ENCODE peak calls at places on chromosomes 3 and 15, in eight cellular contexts. T, V, J, Z, Y, D, L and Q are unnamed samples.

GRCh38 chr3:194672876-194673275 is 885 bp upstream of the LSG1 start:
- DNase-seq in T (no peak), V (no peak), J (no peak), Z (no peak), Y (no peak), D (no peak), L (no peak), Q (no peak)

GRCh38 chr3:96027718-96028117 is 786.7 kb upstream of the EPHA6 start:
- DNase-seq in T (no peak), V (no peak), J (no peak), Z (no peak), Y (no peak), D (no peak), L (no peak), Q (no peak)

GRCh38 chr3:136263251-136263650 is 13.1 kb downstream of the PCCB start:
- DNase-seq in T (no peak), V (no peak), J (no peak), Z (no peak), Y (no peak), D (no peak), L (no peak), Q (no peak)

GRCh38 chr15:72141171-72142084 is 23.2 kb downstream of the SENP8 start:
- DNase-seq in T (no peak), V (no peak), J (no peak), Z (no peak), Y (no peak), D (peak), L (no peak), Q (no peak)

GRCh38 chr3:193869221-193870201 is 266.4 kb upstream of the HES1 start:
- DNase-seq in T (peak), V (no peak), J (peak), Z (no peak), Y (peak), D (no peak), L (peak), Q (peak)

GRCh38 chr15:96109820-96110219 is 220.7 kb upstream of the NR2F2 start:
- DNase-seq in T (no peak), V (no peak), J (no peak), Z (no peak), Y (no peak), D (no peak), L (no peak), Q (no peak)

GRCh38 chr15:48856947-48857346 is 21.0 kb upstream of the EID1 start:
- DNase-seq in T (peak), V (no peak), J (no peak), Z (no peak), Y (no peak), D (no peak), L (no peak), Q (no peak)

GRCh38 chr3:190306513-190307163 is 15.6 kb downstream of the CLDN1 start:
- DNase-seq in T (peak), V (peak), J (no peak), Z (no peak), Y (no peak), D (no peak), L (peak), Q (no peak)

GRCh38 chr3:56704706-56705105 is 21.6 kb upstream of the TASOR start:
- DNase-seq in T (no peak), V (no peak), J (no peak), Z (no peak), Y (no peak), D (no peak), L (no peak), Q (no peak)

GRCh38 chr15:62739507-62739906 is 303.0 kb upstream of the TPM1 start:
- DNase-seq in T (peak), V (no peak), J (no peak), Z (no peak), Y (no peak), D (no peak), L (no peak), Q (no peak)

GRCh38 chr15:44501768-44502366 is 35.1 kb upstream of the EIF3J start:
- DNase-seq in T (peak), V (no peak), J (no peak), Z (no peak), Y (no peak), D (no peak), L (no peak), Q (no peak)

GRCh38 chr15:96870510-96871039 is 540.1 kb downstream of the NR2F2 start:
- DNase-seq in T (no peak), V (no peak), J (no peak), Z (no peak), Y (no peak), D (no peak), L (no peak), Q (no peak)

GRCh38 chr3:137764001-137764433 is at the start of gene SOX14:
- DNase-seq in T (no peak), V (no peak), J (peak), Z (peak), Y (peak), D (no peak), L (no peak), Q (no peak)

GRCh38 chr3:167861649-167862048 is 126.1 kb downstream of the SERPINI1 start:
- DNase-seq in T (no peak), V (no peak), J (no peak), Z (no peak), Y (no peak), D (no peak), L (no peak), Q (no peak)

GRCh38 chr3:57977755-57978715 is 30.2 kb upstream of the FLNB start:
- DNase-seq in T (no peak), V (no peak), J (no peak), Z (peak), Y (no peak), D (no peak), L (no peak), Q (no peak)

GRCh38 chr15:38176155-38176554 is 76.5 kb upstream of the SPRED1 start:
- DNase-seq in T (peak), V (no peak), J (no peak), Z (no peak), Y (no peak), D (no peak), L (no peak), Q (no peak)

GRCh38 chr3:5543047-5543446 is 355.5 kb downstream of the EDEM1 start:
- DNase-seq in T (no peak), V (no peak), J (no peak), Z (no peak), Y (no peak), D (no peak), L (no peak), Q (no peak)

GRCh38 chr15:77921664-77922063 is 155.8 kb downstream of the TBC1D2B start:
- DNase-seq in T (no peak), V (no peak), J (no peak), Z (no peak), Y (no peak), D (no peak), L (peak), Q (no peak)

GRCh38 chr3:186996356-186996755 is 66.0 kb downstream of the ST6GAL1 start:
- DNase-seq in T (no peak), V (no peak), J (no peak), Z (peak), Y (no peak), D (peak), L (no peak), Q (no peak)
- TF ChIP-seq POLR2A in T (no peak), V (no peak), J (no peak), Z (peak), Y (no peak), D (no peak), L (no peak), Q (no peak)

DNA sequence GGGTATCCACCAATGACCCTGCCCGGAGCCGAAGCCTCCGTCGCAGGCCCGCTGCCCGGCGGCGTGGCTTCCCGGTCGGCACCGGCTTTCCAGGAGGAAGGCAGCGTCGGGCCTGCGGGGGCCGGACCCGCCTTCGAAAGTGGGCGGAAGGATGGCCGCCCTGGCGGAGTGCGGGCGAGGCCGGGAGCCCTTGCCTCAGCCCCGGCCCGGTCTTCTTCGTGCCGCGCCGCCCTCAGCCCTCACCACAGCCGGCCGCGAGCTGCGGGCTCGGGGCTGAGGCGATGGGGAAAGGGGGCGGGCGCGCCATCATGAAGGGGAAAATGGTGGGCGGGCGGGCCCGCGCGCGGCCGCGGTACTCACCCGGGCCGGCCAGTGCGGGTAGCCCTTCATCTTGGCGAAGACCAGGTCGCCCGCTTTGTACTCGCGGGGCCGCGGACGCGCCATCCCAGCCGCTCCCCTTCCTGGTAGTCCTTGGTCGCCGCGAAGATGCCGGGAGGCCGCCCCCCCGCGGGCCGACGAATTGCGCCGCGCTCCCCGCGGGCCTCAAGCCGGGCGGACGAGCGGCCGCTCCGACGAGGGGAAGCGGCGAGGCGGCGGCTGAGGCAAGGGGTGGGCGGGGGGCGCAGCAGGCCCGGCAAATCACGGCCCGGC is 527 bp downstream of the HDGFL3 start:
- DNase-seq in T (no peak), V (peak), J (no peak), Z (peak), Y (peak), D (no peak), L (peak), Q (peak)
- H3K27ac ChIP-seq in T (peak), V (peak), J (peak), Z (peak), Y (peak), D (peak), L (peak), Q (peak)

DNA sequence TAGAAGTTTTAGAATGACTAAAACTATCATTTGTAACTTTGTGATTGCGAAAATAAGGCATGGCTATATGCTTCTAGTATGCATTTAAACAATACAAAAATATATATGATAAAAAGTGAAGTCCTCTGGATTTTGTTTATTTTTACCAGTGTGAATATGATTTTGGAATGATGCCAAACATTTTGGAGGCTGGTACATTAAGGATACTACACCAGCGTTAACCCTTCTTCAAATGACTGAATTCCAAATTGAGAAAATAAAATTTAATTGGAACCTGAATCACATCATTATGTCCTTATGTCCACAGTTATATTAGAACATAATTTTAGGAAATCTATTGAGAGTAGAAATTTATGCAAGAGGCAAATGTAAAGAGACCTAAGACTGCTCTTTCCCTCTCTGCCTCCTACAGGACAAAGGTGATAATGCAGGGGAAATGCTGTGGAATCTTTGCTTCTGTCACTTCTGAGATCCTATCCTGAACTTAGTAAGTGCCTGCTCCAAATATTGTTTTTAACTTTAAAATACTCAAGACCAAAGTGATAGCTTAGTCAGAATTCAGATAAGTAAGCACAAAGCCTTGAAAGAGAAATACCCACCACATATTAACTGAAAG is 121.1 kb upstream of the NANOGP8 start:
- DNase-seq in T (peak), V (no peak), J (no peak), Z (no peak), Y (no peak), D (no peak), L (no peak), Q (no peak)
- TF ChIP-seq CTCF in T (peak), V (no peak), J (no peak), Z (peak), Y (peak), D (peak), L (no peak), Q (no peak)

GRCh38 chr3:129665024-129665768 is 58.7 kb upstream of the PLXND1 start:
- DNase-seq in T (peak), V (no peak), J (no peak), Z (no peak), Y (no peak), D (no peak), L (no peak), Q (no peak)
- TF ChIP-seq POLR2A in T (no peak), V (no peak), J (no peak), Z (no peak), Y (no peak), D (no peak), L (no peak), Q (no peak)

GRCh38 chr3:104523136-104523535 is 843.6 kb upstream of the ALCAM start:
- DNase-seq in T (no peak), V (no peak), J (no peak), Z (no peak), Y (no peak), D (no peak), L (no peak), Q (no peak)

GRCh38 chr3:104521606-104522336 is 844.9 kb upstream of the ALCAM start:
- DNase-seq in T (no peak), V (no peak), J (no peak), Z (peak), Y (no peak), D (peak), L (no peak), Q (peak)

GRCh38 chr3:104519468-104519867 is 847.2 kb upstream of the ALCAM start:
- DNase-seq in T (no peak), V (no peak), J (no peak), Z (no peak), Y (no peak), D (no peak), L (no peak), Q (no peak)

GRCh38 chr3:104519068-104519467 is 847.6 kb upstream of the ALCAM start:
- DNase-seq in T (no peak), V (no peak), J (no peak), Z (no peak), Y (no peak), D (no peak), L (no peak), Q (no peak)

GRCh38 chr3:104519968-104520655 is 846.6 kb upstream of the ALCAM start:
- DNase-seq in T (no peak), V (no peak), J (no peak), Z (no peak), Y (no peak), D (no peak), L (no peak), Q (no peak)
- H3K27ac ChIP-seq in T (no peak), V (no peak), J (no peak), Z (no peak), Y (no peak), D (no peak), L (no peak), Q (no peak)

DNA sequence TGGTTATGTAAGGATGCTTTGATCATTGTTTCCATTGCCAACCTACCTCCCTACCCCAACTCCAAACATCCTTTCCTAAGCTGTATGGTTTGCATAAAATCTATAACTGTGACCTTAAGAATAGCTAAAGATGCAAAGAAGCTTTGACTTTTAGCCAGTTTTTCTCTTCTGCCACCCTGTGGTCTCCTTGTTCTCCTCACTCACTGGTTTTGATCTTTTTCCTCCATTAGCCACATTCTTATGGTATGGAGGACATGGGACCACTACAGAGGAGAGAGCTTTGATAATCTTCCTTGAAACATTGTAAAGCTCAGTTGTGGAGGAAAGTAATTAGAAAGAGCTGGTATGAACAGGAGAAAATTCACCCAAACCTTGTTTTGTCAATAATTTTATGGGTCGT is 115.9 kb downstream of the NEK11 start:
- DNase-seq in T (peak), V (no peak), J (no peak), Z (no peak), Y (no peak), D (no peak), L (no peak), Q (no peak)
- TF ChIP-seq CTCF in T (no peak), V (no peak), J (no peak), Z (no peak), Y (no peak), D (no peak), L (no peak), Q (no peak)

DNA sequence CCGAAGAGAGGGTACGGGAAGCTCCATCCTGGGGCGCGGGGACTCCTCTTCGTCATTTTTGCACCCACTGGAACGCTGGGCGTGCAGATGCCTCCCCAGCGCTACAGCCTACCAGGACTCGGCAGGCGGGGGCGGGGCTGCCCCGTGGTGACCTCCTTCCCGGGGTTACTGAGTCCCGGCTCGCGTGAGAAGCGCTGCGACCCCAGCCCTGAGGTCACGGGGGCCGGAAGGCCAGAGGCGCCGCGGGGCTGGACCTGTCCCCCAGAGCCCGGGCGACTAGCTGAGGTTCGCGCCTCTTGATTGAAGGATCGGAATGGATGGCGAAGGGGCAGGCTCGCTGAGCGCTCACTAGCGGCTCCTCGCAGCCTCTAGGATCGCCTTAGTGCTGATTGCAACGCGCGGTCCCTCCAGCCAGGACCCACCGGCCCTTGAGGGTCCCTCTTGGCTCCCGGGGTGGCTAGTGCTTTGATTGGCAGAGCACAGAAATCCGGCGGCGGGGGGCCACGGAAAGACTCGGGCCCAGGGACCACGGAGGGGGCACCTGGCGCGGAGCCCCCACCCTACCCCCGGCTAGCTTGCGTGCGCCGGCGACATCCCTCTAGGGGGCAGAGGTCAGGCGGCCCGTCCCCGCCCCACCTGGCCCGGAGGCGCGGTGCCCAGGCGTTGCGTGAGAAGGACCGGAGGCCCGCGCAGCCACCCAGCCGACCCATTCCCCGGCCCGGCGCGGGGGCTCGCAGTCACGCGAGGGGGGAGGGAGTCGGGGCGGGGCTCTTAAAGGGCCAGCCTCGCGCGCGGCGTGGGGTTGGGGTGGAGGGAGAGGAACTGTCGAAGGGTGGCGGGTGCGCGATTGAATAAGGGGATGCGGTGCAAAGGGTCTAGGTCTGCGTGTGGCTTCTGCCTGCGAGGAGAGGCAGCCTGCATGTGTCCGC is 781 bp upstream of the CYP1A1 start:
- DNase-seq in T (no peak), V (no peak), J (no peak), Z (peak), Y (peak), D (peak), L (no peak), Q (peak)
- TF ChIP-seq POLR2A in T (no peak), V (no peak), J (no peak), Z (no peak), Y (peak), D (no peak), L (no peak), Q (peak)

GRCh38 chr3:139537325-139537724 is 2.2 kb downstream of the RBP1 start:
- DNase-seq in T (peak), V (peak), J (no peak), Z (no peak), Y (no peak), D (no peak), L (no peak), Q (no peak)

GRCh38 chr3:139533781-139534443 is 5.6 kb downstream of the RBP1 start:
- DNase-seq in T (peak), V (peak), J (no peak), Z (no peak), Y (peak), D (no peak), L (no peak), Q (peak)

GRCh38 chr3:139534444-139534812 is 5.1 kb downstream of the RBP1 start:
- DNase-seq in T (peak), V (peak), J (no peak), Z (peak), Y (peak), D (no peak), L (peak), Q (no peak)

GRCh38 chr3:139532996-139533395 is 6.5 kb downstream of the RBP1 start:
- DNase-seq in T (peak), V (no peak), J (no peak), Z (no peak), Y (no peak), D (no peak), L (no peak), Q (no peak)

GRCh38 chr3:139534992-139535879 is 4.3 kb downstream of the RBP1 start:
- DNase-seq in T (peak), V (peak), J (no peak), Z (no peak), Y (peak), D (no peak), L (peak), Q (peak)
- H3K27ac ChIP-seq in T (peak), V (peak), J (peak), Z (peak), Y (peak), D (peak), L (peak), Q (peak)

GRCh38 chr3:31345581-31345980 is 187.1 kb upstream of the STT3B start:
- DNase-seq in T (no peak), V (no peak), J (no peak), Z (no peak), Y (no peak), D (no peak), L (no peak), Q (no peak)

GRCh38 chr3:31343075-31343474 is 189.7 kb upstream of the STT3B start:
- DNase-seq in T (no peak), V (no peak), J (no peak), Z (no peak), Y (no peak), D (no peak), L (no peak), Q (no peak)

GRCh38 chr3:31346542-31346979 is 186.2 kb upstream of the STT3B start:
- DNase-seq in T (no peak), V (no peak), J (no peak), Z (no peak), Y (no peak), D (no peak), L (no peak), Q (no peak)

GRCh38 chr3:31341130-31341529 is 191.6 kb upstream of the STT3B start:
- DNase-seq in T (no peak), V (no peak), J (no peak), Z (no peak), Y (no peak), D (no peak), L (no peak), Q (no peak)
- TF ChIP-seq CTCF in T (no peak), V (no peak), J (no peak), Z (no peak), Y (no peak), D (peak), L (no peak), Q (no peak)